ENCODE peak calls at places on chromosomes 2 and 18, in nine cellular contexts. One of them, this sample, is unnamed.

GRCh38 chr2:173296235-173296634 is 58.4 kb upstream of the CDCA7 start:
- DNase-seq in cardiac muscle cell: no peak
- DNase-seq in astrocyte of the spinal cord: no peak
- DNase-seq in psoas muscle: no peak
- DNase-seq in transverse colon: no peak
- DNase-seq in spleen: no peak
- DNase-seq in mammary epithelial cell: peak
- DNase-seq in uterus: no peak
- DNase-seq in GM10248: no peak
- DNase-seq in this sample: no peak

GRCh38 chr18:31100598-31101147 is 1.5 kb downstream of the DSC2 start:
- DNase-seq in cardiac muscle cell: peak
- DNase-seq in astrocyte of the spinal cord: no peak
- DNase-seq in psoas muscle: no peak
- DNase-seq in transverse colon: peak
- DNase-seq in spleen: peak
- DNase-seq in mammary epithelial cell: peak
- DNase-seq in uterus: no peak
- DNase-seq in GM10248: no peak
- DNase-seq in this sample: no peak

GRCh38 chr18:61581578-61582204 is 248.5 kb downstream of the CDH20 start:
- DNase-seq in cardiac muscle cell: peak
- DNase-seq in astrocyte of the spinal cord: peak
- DNase-seq in psoas muscle: peak
- DNase-seq in transverse colon: peak
- DNase-seq in spleen: peak
- DNase-seq in mammary epithelial cell: peak
- DNase-seq in uterus: peak
- DNase-seq in GM10248: peak
- DNase-seq in this sample: peak

GRCh38 chr18:68520406-68521075 is 194.4 kb downstream of the TMX3 start:
- DNase-seq in cardiac muscle cell: no peak
- DNase-seq in astrocyte of the spinal cord: peak
- DNase-seq in psoas muscle: no peak
- DNase-seq in transverse colon: no peak
- DNase-seq in spleen: no peak
- DNase-seq in mammary epithelial cell: peak
- DNase-seq in uterus: no peak
- DNase-seq in GM10248: no peak
- DNase-seq in this sample: no peak

GRCh38 chr2:226649871-226650660 is 149.6 kb downstream of the IRS1 start:
- DNase-seq in cardiac muscle cell: no peak
- DNase-seq in astrocyte of the spinal cord: peak
- DNase-seq in psoas muscle: peak
- DNase-seq in transverse colon: peak
- DNase-seq in spleen: peak
- DNase-seq in mammary epithelial cell: peak
- DNase-seq in uterus: peak
- DNase-seq in GM10248: no peak
- DNase-seq in this sample: no peak

GRCh38 chr2:184067502-184067901 is 530.8 kb upstream of the ZNF804A start:
- DNase-seq in cardiac muscle cell: peak
- DNase-seq in astrocyte of the spinal cord: no peak
- DNase-seq in psoas muscle: no peak
- DNase-seq in transverse colon: no peak
- DNase-seq in spleen: no peak
- DNase-seq in mammary epithelial cell: no peak
- DNase-seq in uterus: no peak
- DNase-seq in GM10248: no peak
- DNase-seq in this sample: no peak

GRCh38 chr2:176944998-176945397 is 267.6 kb upstream of the HNRNPA3 start:
- DNase-seq in cardiac muscle cell: no peak
- DNase-seq in astrocyte of the spinal cord: no peak
- DNase-seq in psoas muscle: no peak
- DNase-seq in transverse colon: no peak
- DNase-seq in spleen: no peak
- DNase-seq in mammary epithelial cell: no peak
- DNase-seq in uterus: no peak
- DNase-seq in GM10248: no peak
- DNase-seq in this sample: no peak

GRCh38 chr2:27502149-27502548 is 5.5 kb downstream of the GCKR start:
- DNase-seq in cardiac muscle cell: no peak
- DNase-seq in astrocyte of the spinal cord: no peak
- DNase-seq in psoas muscle: no peak
- DNase-seq in transverse colon: no peak
- DNase-seq in spleen: no peak
- DNase-seq in mammary epithelial cell: no peak
- DNase-seq in uterus: no peak
- DNase-seq in GM10248: no peak
- DNase-seq in this sample: no peak

GRCh38 chr2:109065335-109065734 is 63.7 kb upstream of the SH3RF3 start:
- DNase-seq in cardiac muscle cell: no peak
- DNase-seq in astrocyte of the spinal cord: no peak
- DNase-seq in psoas muscle: peak
- DNase-seq in transverse colon: no peak
- DNase-seq in spleen: peak
- DNase-seq in mammary epithelial cell: no peak
- DNase-seq in uterus: no peak
- DNase-seq in GM10248: no peak
- DNase-seq in this sample: no peak

GRCh38 chr2:62593825-62594224 is 87.8 kb upstream of the TMEM17 start:
- DNase-seq in cardiac muscle cell: no peak
- DNase-seq in astrocyte of the spinal cord: no peak
- DNase-seq in psoas muscle: no peak
- DNase-seq in transverse colon: no peak
- DNase-seq in spleen: no peak
- DNase-seq in mammary epithelial cell: no peak
- DNase-seq in uterus: no peak
- DNase-seq in GM10248: no peak
- DNase-seq in this sample: no peak

GRCh38 chr2:222693837-222694236 is 22.4 kb downstream of the MOGAT1 start:
- DNase-seq in cardiac muscle cell: no peak
- DNase-seq in astrocyte of the spinal cord: peak
- DNase-seq in psoas muscle: no peak
- DNase-seq in transverse colon: no peak
- DNase-seq in spleen: no peak
- DNase-seq in mammary epithelial cell: peak
- DNase-seq in uterus: no peak
- DNase-seq in GM10248: no peak
- DNase-seq in this sample: no peak

GRCh38 chr18:9648431-9649163 is 34.2 kb upstream of the PPP4R1 start:
- DNase-seq in cardiac muscle cell: no peak
- DNase-seq in astrocyte of the spinal cord: no peak
- DNase-seq in psoas muscle: no peak
- DNase-seq in transverse colon: no peak
- DNase-seq in spleen: no peak
- DNase-seq in mammary epithelial cell: peak
- DNase-seq in uterus: no peak
- DNase-seq in GM10248: peak
- DNase-seq in this sample: no peak

GRCh38 chr2:67260348-67261277 is 136.5 kb upstream of the ETAA1 start:
- DNase-seq in cardiac muscle cell: no peak
- DNase-seq in astrocyte of the spinal cord: peak
- DNase-seq in psoas muscle: peak
- DNase-seq in transverse colon: peak
- DNase-seq in spleen: no peak
- DNase-seq in mammary epithelial cell: peak
- DNase-seq in uterus: peak
- DNase-seq in GM10248: no peak
- DNase-seq in this sample: no peak

GRCh38 chr2:112256654-112257053 is 1.8 kb upstream of the ZC3H8 start:
- DNase-seq in cardiac muscle cell: no peak
- DNase-seq in astrocyte of the spinal cord: no peak
- DNase-seq in psoas muscle: no peak
- DNase-seq in transverse colon: no peak
- DNase-seq in spleen: no peak
- DNase-seq in mammary epithelial cell: no peak
- DNase-seq in uterus: no peak
- DNase-seq in GM10248: no peak
- DNase-seq in this sample: no peak

GRCh38 chr2:74223941-74224770 is 25.7 kb downstream of the MTHFD2 start:
- DNase-seq in cardiac muscle cell: no peak
- DNase-seq in astrocyte of the spinal cord: no peak
- DNase-seq in psoas muscle: no peak
- DNase-seq in transverse colon: no peak
- DNase-seq in spleen: no peak
- DNase-seq in mammary epithelial cell: no peak
- DNase-seq in uterus: no peak
- DNase-seq in GM10248: no peak
- DNase-seq in this sample: no peak

GRCh38 chr2:187654535-187654934 is 100.3 kb upstream of the TFPI start:
- DNase-seq in cardiac muscle cell: no peak
- DNase-seq in astrocyte of the spinal cord: no peak
- DNase-seq in psoas muscle: no peak
- DNase-seq in transverse colon: no peak
- DNase-seq in spleen: no peak
- DNase-seq in mammary epithelial cell: no peak
- DNase-seq in uterus: no peak
- DNase-seq in GM10248: no peak
- DNase-seq in this sample: no peak

GRCh38 chr2:136582631-136583205 is 182.6 kb upstream of the THSD7B start:
- DNase-seq in cardiac muscle cell: peak
- DNase-seq in astrocyte of the spinal cord: peak
- DNase-seq in psoas muscle: no peak
- DNase-seq in transverse colon: no peak
- DNase-seq in spleen: no peak
- DNase-seq in mammary epithelial cell: peak
- DNase-seq in uterus: no peak
- DNase-seq in GM10248: peak
- DNase-seq in this sample: no peak

GRCh38 chr2:28352104-28352503 is 40.6 kb upstream of the FOSL2 start:
- DNase-seq in cardiac muscle cell: peak
- DNase-seq in astrocyte of the spinal cord: no peak
- DNase-seq in psoas muscle: peak
- DNase-seq in transverse colon: no peak
- DNase-seq in spleen: peak
- DNase-seq in mammary epithelial cell: no peak
- DNase-seq in uterus: no peak
- DNase-seq in GM10248: no peak
- DNase-seq in this sample: no peak

GRCh38 chr18:54958711-54959625 is at the start of gene CCDC68:
- DNase-seq in cardiac muscle cell: peak
- DNase-seq in astrocyte of the spinal cord: no peak
- DNase-seq in psoas muscle: peak
- DNase-seq in transverse colon: peak
- DNase-seq in spleen: peak
- DNase-seq in mammary epithelial cell: no peak
- DNase-seq in uterus: peak
- DNase-seq in GM10248: no peak
- DNase-seq in this sample: no peak

GRCh38 chr2:63434597-63434996 is 153.7 kb downstream of the WDPCP start:
- DNase-seq in cardiac muscle cell: no peak
- DNase-seq in astrocyte of the spinal cord: no peak
- DNase-seq in psoas muscle: no peak
- DNase-seq in transverse colon: no peak
- DNase-seq in spleen: no peak
- DNase-seq in mammary epithelial cell: no peak
- DNase-seq in uterus: no peak
- DNase-seq in GM10248: no peak
- DNase-seq in this sample: no peak

GRCh38 chr2:140502951-140503630 is 1627.7 kb downstream of the LRP1B start:
- DNase-seq in cardiac muscle cell: no peak
- DNase-seq in astrocyte of the spinal cord: peak
- DNase-seq in psoas muscle: no peak
- DNase-seq in transverse colon: no peak
- DNase-seq in spleen: no peak
- DNase-seq in mammary epithelial cell: peak
- DNase-seq in uterus: no peak
- DNase-seq in GM10248: no peak
- DNase-seq in this sample: no peak

GRCh38 chr2:105308785-105309540 is 20.6 kb downstream of the TGFBRAP1 start:
- DNase-seq in cardiac muscle cell: peak
- DNase-seq in astrocyte of the spinal cord: no peak
- DNase-seq in psoas muscle: peak
- DNase-seq in transverse colon: no peak
- DNase-seq in spleen: no peak
- DNase-seq in mammary epithelial cell: no peak
- DNase-seq in uterus: no peak
- DNase-seq in GM10248: no peak
- DNase-seq in this sample: no peak

GRCh38 chr2:158922610-158923009 is 45.8 kb upstream of the TANC1 start:
- DNase-seq in cardiac muscle cell: no peak
- DNase-seq in astrocyte of the spinal cord: no peak
- DNase-seq in psoas muscle: no peak
- DNase-seq in transverse colon: no peak
- DNase-seq in spleen: no peak
- DNase-seq in mammary epithelial cell: no peak
- DNase-seq in uterus: no peak
- DNase-seq in GM10248: no peak
- DNase-seq in this sample: no peak
- TF ChIP-seq CTCF in cardiac muscle cell: no peak
- TF ChIP-seq CTCF in astrocyte of the spinal cord: no peak
- TF ChIP-seq CTCF in psoas muscle: no peak
- TF ChIP-seq CTCF in transverse colon: no peak
- TF ChIP-seq CTCF in spleen: no peak
- TF ChIP-seq CTCF in mammary epithelial cell: no peak
- TF ChIP-seq CTCF in uterus: no peak
- TF ChIP-seq CTCF in GM10248: no peak
- TF ChIP-seq CTCF in this sample: no peak

DNA sequence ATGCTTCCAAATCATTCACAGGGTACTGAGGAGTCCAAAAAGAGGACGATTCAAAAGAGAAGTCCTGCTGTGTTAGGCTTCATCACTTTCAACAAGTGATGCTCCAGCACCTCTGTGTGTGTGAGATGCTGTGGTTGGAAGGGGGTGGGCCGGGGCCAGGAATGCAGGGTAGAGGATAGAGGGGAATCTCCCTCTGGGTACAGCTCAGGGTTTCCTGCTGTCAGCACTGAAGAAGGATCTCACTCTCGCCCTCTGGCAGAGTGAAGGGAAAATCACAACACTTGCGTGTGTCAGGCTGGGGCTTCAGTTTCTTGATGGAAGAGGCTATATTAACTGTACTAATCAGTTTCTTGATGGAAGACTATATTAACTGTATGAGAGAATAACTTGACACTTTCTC is 18.0 kb upstream of the ZNF407 start:
- DNase-seq in cardiac muscle cell: no peak
- DNase-seq in astrocyte of the spinal cord: no peak
- DNase-seq in psoas muscle: no peak
- DNase-seq in transverse colon: no peak
- DNase-seq in spleen: no peak
- DNase-seq in mammary epithelial cell: no peak
- DNase-seq in uterus: no peak
- DNase-seq in GM10248: no peak
- DNase-seq in this sample: no peak
- TF ChIP-seq CTCF in cardiac muscle cell: no peak
- TF ChIP-seq CTCF in astrocyte of the spinal cord: no peak
- TF ChIP-seq CTCF in psoas muscle: no peak
- TF ChIP-seq CTCF in transverse colon: no peak
- TF ChIP-seq CTCF in spleen: no peak
- TF ChIP-seq CTCF in mammary epithelial cell: no peak
- TF ChIP-seq CTCF in uterus: no peak
- TF ChIP-seq CTCF in GM10248: no peak
- TF ChIP-seq CTCF in this sample: no peak

GRCh38 chr18:26362021-26362420 is 135.8 kb downstream of the TAF4B start:
- DNase-seq in cardiac muscle cell: no peak
- DNase-seq in astrocyte of the spinal cord: no peak
- DNase-seq in psoas muscle: no peak
- DNase-seq in transverse colon: no peak
- DNase-seq in spleen: no peak
- DNase-seq in mammary epithelial cell: no peak
- DNase-seq in uterus: no peak
- DNase-seq in GM10248: no peak
- DNase-seq in this sample: no peak
- TF ChIP-seq CTCF in cardiac muscle cell: no peak
- TF ChIP-seq CTCF in astrocyte of the spinal cord: no peak
- TF ChIP-seq CTCF in psoas muscle: no peak
- TF ChIP-seq CTCF in transverse colon: no peak
- TF ChIP-seq CTCF in spleen: no peak
- TF ChIP-seq CTCF in mammary epithelial cell: no peak
- TF ChIP-seq CTCF in uterus: no peak
- TF ChIP-seq CTCF in GM10248: no peak
- TF ChIP-seq CTCF in this sample: no peak

GRCh38 chr2:231196592-231196991 is 1.8 kb upstream of the ARMC9 start:
- DNase-seq in cardiac muscle cell: no peak
- DNase-seq in astrocyte of the spinal cord: no peak
- DNase-seq in psoas muscle: no peak
- DNase-seq in transverse colon: no peak
- DNase-seq in spleen: no peak
- DNase-seq in mammary epithelial cell: no peak
- DNase-seq in uterus: no peak
- DNase-seq in GM10248: no peak
- DNase-seq in this sample: no peak
- TF ChIP-seq CTCF in cardiac muscle cell: no peak
- TF ChIP-seq CTCF in astrocyte of the spinal cord: no peak
- TF ChIP-seq CTCF in psoas muscle: no peak
- TF ChIP-seq CTCF in transverse colon: no peak
- TF ChIP-seq CTCF in spleen: no peak
- TF ChIP-seq CTCF in mammary epithelial cell: no peak
- TF ChIP-seq CTCF in uterus: no peak
- TF ChIP-seq CTCF in GM10248: no peak
- TF ChIP-seq CTCF in this sample: no peak

This sample was measured in activated B cell treated with CpG ODN at 0.5 μM for 24 hours.